ENCODE peak calls at places on chromosome 9, in five cellular contexts. Y, B, N, I and C are unnamed samples.
A peak's percentile ranks its signal among the peaks of the same experiment; 100 is the strongest.

GRCh38 chr9:86064220-86064619 is 35.1 kb downstream of the GOLM1 start:
- DNase-seq in Y (no peak), B (no peak), N (no peak), I (no peak), C (no peak)

GRCh38 chr9:14678776-14679175 is 14.5 kb downstream of the ZDHHC21 start:
- DNase-seq in Y (no peak), B (no peak), N (no peak), I (no peak), C (no peak)

GRCh38 chr9:109314011-109314531 is 6.8 kb downstream of the EPB41L4B start:
- DNase-seq in Y (peak; percentile 68), B (no peak), N (no peak), I (no peak), C (no peak)

GRCh38 chr9:131426545-131426944 is 32.7 kb downstream of the PRRC2B start:
- DNase-seq in Y (no peak), B (no peak), N (no peak), I (no peak), C (no peak)

GRCh38 chr9:133889498-133890301 is 102.4 kb downstream of the VAV2 start:
- DNase-seq in Y (no peak), B (peak; percentile 28), N (no peak), I (peak; percentile 43), C (no peak)

GRCh38 chr9:108580021-108580439 is 275.8 kb downstream of the ACTL7B start:
- DNase-seq in Y (peak; percentile 46), B (peak; percentile 94), N (no peak), I (no peak), C (no peak)

GRCh38 chr9:34190996-34191892 is 12.4 kb downstream of the UBAP1 start:
- DNase-seq in Y (peak; percentile 73), B (peak; percentile 71), N (no peak), I (no peak), C (peak; percentile 35)

GRCh38 chr9:123776856-123777560 is 152.9 kb downstream of the DENND1A start:
- DNase-seq in Y (no peak), B (no peak), N (no peak), I (no peak), C (no peak)

GRCh38 chr9:91408475-91408874 is 15.2 kb downstream of the NFIL3 start:
- DNase-seq in Y (no peak), B (no peak), N (no peak), I (no peak), C (no peak)

GRCh38 chr9:72467766-72468738 is 53.4 kb upstream of the TMC1 start:
- DNase-seq in Y (no peak), B (no peak), N (no peak), I (no peak), C (no peak)

GRCh38 chr9:5719546-5719945 is 90.6 kb downstream of the RIC1 start:
- DNase-seq in Y (no peak), B (peak; percentile 9), N (no peak), I (no peak), C (peak; percentile 84)

GRCh38 chr9:81517954-81518353 is 171.4 kb downstream of the TLE1 start:
- DNase-seq in Y (no peak), B (no peak), N (no peak), I (no peak), C (no peak)

GRCh38 chr9:126401107-126401506 is 74.5 kb downstream of the MVB12B start:
- DNase-seq in Y (no peak), B (no peak), N (no peak), I (no peak), C (no peak)

GRCh38 chr9:100028201-100028784 is 70.5 kb downstream of the ERP44 start:
- DNase-seq in Y (peak; percentile 61), B (peak; percentile 76), N (peak; percentile 71), I (peak; percentile 87), C (peak; percentile 87)

GRCh38 chr9:100602302-100602930 is 24.5 kb downstream of the CAVIN4 start:
- DNase-seq in Y (peak; percentile 43), B (peak; percentile 64), N (peak; percentile 31), I (no peak), C (peak; percentile 70)

GRCh38 chr9:86093788-86094555 is 5.4 kb downstream of the GOLM1 start:
- DNase-seq in Y (peak; percentile 95), B (peak; percentile 98), N (no peak), I (no peak), C (peak; percentile 59)

GRCh38 chr9:16257604-16258003 is 612.9 kb downstream of the BNC2 start:
- DNase-seq in Y (no peak), B (peak; percentile 29), N (no peak), I (no peak), C (peak; percentile 10)

GRCh38 chr9:78354980-78355379 is 58.1 kb downstream of the PSAT1 start:
- DNase-seq in Y (no peak), B (no peak), N (no peak), I (no peak), C (no peak)

DNA sequence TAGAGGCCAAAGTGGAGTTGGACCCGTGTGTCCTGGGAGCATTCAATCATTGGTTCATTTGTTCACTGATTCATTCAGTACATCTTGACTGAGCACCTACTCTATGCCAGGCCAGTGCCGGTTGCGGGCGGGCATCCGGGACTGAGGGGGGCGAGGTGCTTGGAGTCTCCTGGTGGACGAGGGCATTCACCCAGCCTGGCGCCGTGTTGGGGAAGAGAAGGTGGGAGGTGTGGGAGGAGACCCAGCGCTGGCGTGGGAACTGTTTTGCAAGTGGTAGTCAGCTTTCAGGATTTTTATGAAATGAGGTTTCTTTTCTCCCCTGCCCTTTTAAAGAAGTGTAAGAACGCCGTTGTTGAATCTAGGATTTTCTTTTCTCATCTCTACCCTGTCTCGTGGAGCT is 37.2 kb downstream of the NCS1 start:
- DNase-seq in Y (no peak), B (no peak), N (no peak), I (no peak), C (no peak)
- H3K4me1 ChIP-seq in Y (no peaks in the 10 kb centered on the region), B (no peaks in the 10 kb centered on the region), N (peaks cover 19% of the 10 kb centered on the region), I (peaks cover 12% of the 10 kb centered on the region), C (no peaks in the 10 kb centered on the region)

DNA sequence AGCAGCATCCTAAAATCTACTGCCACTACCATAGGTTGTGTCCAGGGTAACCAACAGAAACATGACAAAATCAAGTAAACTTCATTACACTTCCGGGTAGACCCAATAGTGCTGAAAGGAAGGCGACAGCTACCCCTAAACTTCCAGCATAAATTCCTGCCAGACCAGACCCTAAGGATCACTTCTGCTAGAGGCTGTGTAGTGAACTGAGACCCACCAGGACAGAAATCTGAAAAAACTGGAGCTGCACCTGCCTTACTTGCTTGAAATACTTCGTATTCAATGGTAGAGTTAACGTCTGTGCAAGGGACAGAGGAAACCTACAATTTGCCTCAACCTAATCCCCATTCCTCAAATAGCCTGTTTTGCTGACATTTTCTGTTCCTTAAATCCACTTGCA is 1.0 kb upstream of the SECISBP2 start:
- DNase-seq in Y (no peak), B (no peak), N (no peak), I (no peak), C (no peak)
- TF ChIP-seq POLR2A in Y (peak; percentile 58), B (no peak), N (peak; percentile 24), I (peak; percentile 70), C (peak; percentile 16)

GRCh38 chr9:92432350-92432749 is 8.1 kb upstream of the OMD start:
- DNase-seq in Y (no peak), B (no peak), N (no peak), I (no peak), C (no peak)
- TF ChIP-seq JUN in Y (no peak), B (no peak), N (no peak), I (no peak), C (no peak)

GRCh38 chr9:97519441-97519970 is 18.0 kb downstream of the TMOD1 start:
- DNase-seq in Y (no peak), B (no peak), N (no peak), I (no peak), C (no peak)

GRCh38 chr9:97518909-97519307 is 17.4 kb downstream of the TMOD1 start:
- DNase-seq in Y (no peak), B (peak; percentile 79), N (no peak), I (no peak), C (peak; percentile 97)

GRCh38 chr9:97518166-97518908 is 16.9 kb downstream of the TMOD1 start:
- DNase-seq in Y (no peak), B (no peak), N (no peak), I (no peak), C (peak; percentile 21)

GRCh38 chr9:97525451-97525850 is 24.0 kb downstream of the TMOD1 start:
- DNase-seq in Y (no peak), B (no peak), N (no peak), I (no peak), C (no peak)

GRCh38 chr9:97521576-97522333 is 20.3 kb downstream of the TMOD1 start:
- DNase-seq in Y (no peak), B (no peak), N (no peak), I (no peak), C (no peak)
- H3K4me1 ChIP-seq in Y (no peaks in the 10 kb centered on the region), B (peaks cover 14% of the 10 kb centered on the region), N (peaks cover 24% of the 10 kb centered on the region), I (no peaks in the 10 kb centered on the region), C (peaks cover 15% of the 10 kb centered on the region)

DNA sequence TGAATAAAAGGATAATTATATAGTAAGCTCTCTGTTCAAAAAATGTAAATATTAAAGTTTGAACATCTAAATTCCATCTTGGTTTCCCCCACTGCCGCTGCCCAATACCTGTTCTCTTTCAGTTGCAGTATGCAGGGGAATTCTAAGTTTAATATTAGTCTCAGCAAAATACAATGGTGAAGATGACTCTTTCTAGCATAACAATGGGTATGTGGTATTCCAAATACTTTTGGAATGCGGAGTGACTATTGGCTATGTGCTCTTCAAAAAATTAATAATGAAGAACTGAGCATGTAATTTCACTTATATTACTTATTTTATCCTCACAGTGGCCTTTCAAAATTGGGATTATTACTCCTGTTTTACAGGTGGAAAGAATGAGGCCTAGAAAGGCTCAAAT is 3.4 kb downstream of the CDKN2B-AS1 start:
- DNase-seq in Y (no peak), B (no peak), N (no peak), I (no peak), C (no peak)
- TF ChIP-seq POLR2A in Y (no peak), B (no peak), N (no peak), I (no peak), C (no peak)

GRCh38 chr9:113361304-113362018 is 12.1 kb downstream of the BSPRY start:
- DNase-seq in Y (no peak), B (no peak), N (no peak), I (no peak), C (peak; percentile 35)

GRCh38 chr9:113363336-113363735 is 13.4 kb downstream of the HDHD3 start:
- DNase-seq in Y (no peak), B (no peak), N (no peak), I (no peak), C (no peak)

GRCh38 chr9:113359385-113359784 is 10.0 kb downstream of the BSPRY start:
- DNase-seq in Y (no peak), B (no peak), N (no peak), I (no peak), C (no peak)

GRCh38 chr9:113356686-113357292 is 7.4 kb downstream of the BSPRY start:
- DNase-seq in Y (no peak), B (no peak), N (no peak), I (no peak), C (no peak)

GRCh38 chr9:113360242-113360842 is 11.0 kb downstream of the BSPRY start:
- DNase-seq in Y (no peak), B (no peak), N (no peak), I (no peak), C (no peak)
- TF ChIP-seq JUN in Y (no peak), B (no peak), N (no peak), I (no peak), C (no peak)

DNA sequence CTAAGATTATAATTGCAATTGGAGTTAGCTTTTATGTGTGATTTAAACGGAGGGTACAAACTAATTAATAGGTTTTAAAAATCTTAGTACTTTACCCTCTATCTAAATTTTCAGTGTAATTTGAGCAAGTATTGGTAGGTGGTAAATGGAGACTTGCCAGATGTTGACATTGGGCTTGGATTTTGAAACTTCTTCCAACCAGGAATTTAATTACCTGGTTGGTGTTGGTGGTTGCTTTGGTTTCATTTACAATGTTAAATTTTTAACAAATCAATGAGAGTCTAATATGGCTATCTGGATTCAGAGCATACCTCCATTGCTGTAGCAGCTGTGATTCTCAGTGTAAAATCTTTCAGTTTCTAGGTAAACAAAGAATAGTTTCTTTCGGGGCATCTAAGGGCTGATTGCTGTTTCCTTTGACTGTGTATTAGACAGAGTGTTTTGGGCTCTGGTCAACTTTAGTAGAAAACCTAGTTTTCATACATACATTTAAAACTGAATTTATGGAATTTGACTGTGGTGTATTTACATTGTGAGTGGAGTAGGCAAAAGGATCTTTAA is 1.9 kb downstream of the DAPK1 start:
- DNase-seq in Y (no peak), B (no peak), N (no peak), I (no peak), C (peak; percentile 51)
- H3K4me1 ChIP-seq in Y (peaks cover 67% of the 10 kb centered on the region), B (peaks cover 63% of the 10 kb centered on the region), N (peaks cover 23% of the 10 kb centered on the region), I (peaks cover 2% of the 10 kb centered on the region), C (peaks cover 49% of the 10 kb centered on the region)